ENCODE peak calls at places on chromosome 11, in five cellular contexts. K is astrocyte of the hippocampus, M is BJ, N is OCI-M1, L is bronchial epithelial cell. D is an unnamed sample.

GRCh38 chr11:87061766-87062165 is 24.0 kb downstream of the TMEM135 start:
- DNase-seq in K (no peak), M (no peak), N (no peak), L (no peak), D (no peak)

GRCh38 chr11:134341805-134342571 is 10.2 kb downstream of the GLB1L2 start:
- DNase-seq in K (no peak), M (no peak), N (no peak), L (no peak), D (no peak)

GRCh38 chr11:130652671-130653335 is 204.4 kb downstream of the ADAMTS15 start:
- DNase-seq in K (peak), M (peak), N (no peak), L (peak), D (no peak)

GRCh38 chr11:70334351-70334995 is 63.9 kb upstream of the CTTN start:
- DNase-seq in K (no peak), M (no peak), N (no peak), L (no peak), D (no peak)

GRCh38 chr11:36139767-36140166 is 149.5 kb downstream of the COMMD9 start:
- DNase-seq in K (no peak), M (no peak), N (no peak), L (peak), D (no peak)

GRCh38 chr11:8047382-8047781 is 33.6 kb upstream of the TUB start:
- DNase-seq in K (no peak), M (no peak), N (no peak), L (no peak), D (no peak)

GRCh38 chr11:70913715-70914231 is 338.6 kb downstream of the SHANK2 start:
- DNase-seq in K (no peak), M (no peak), N (no peak), L (no peak), D (peak)

GRCh38 chr11:26072612-26073011 is 259.3 kb upstream of the ANO3 start:
- DNase-seq in K (no peak), M (no peak), N (no peak), L (no peak), D (no peak)

GRCh38 chr11:65821107-65821506 is 12.7 kb upstream of the SNX32 start:
- DNase-seq in K (no peak), M (no peak), N (no peak), L (no peak), D (peak)

D was measured in mucosa of descending colon.